ENCODE peak calls at places on chromosomes 11 and 22, in eight cellular contexts. G, M, C, Q, J, Z, U and F are unnamed samples.

GRCh38 chr11:84564180-84564866 is 1062.8 kb downstream of the DLG2 start:
- DNase-seq in G (peak; percentile 30), M (peak; percentile 28), C (peak; percentile 14), Q (no peak), J (peak; percentile 23), Z (no peak), U (peak; percentile 29), F (peak; percentile 59)

GRCh38 chr11:67355794-67356550 is 2.6 kb upstream of the POLD4 start:
- DNase-seq in G (no peak), M (no peak), C (no peak), Q (no peak), J (no peak), Z (no peak), U (no peak), F (no peak)

GRCh38 chr11:85694385-85694980 is 8.5 kb upstream of the CCDC89 start:
- DNase-seq in G (no peak), M (peak; percentile 56), C (peak; percentile 47), Q (no peak), J (peak; percentile 70), Z (no peak), U (peak; percentile 7), F (peak; percentile 49)

GRCh38 chr11:1747753-1748466 is 2.5 kb downstream of the IFITM10 start:
- DNase-seq in G (peak; percentile 89), M (no peak), C (no peak), Q (no peak), J (peak; percentile 16), Z (no peak), U (no peak), F (no peak)

GRCh38 chr22:29308791-29309262 is 2.4 kb downstream of the GAS2L1 start:
- DNase-seq in G (no peak), M (peak; percentile 86), C (peak; percentile 53), Q (no peak), J (no peak), Z (no peak), U (no peak), F (no peak)

GRCh38 chr11:30535818-30536217 is 50.3 kb downstream of the MPPED2 start:
- DNase-seq in G (no peak), M (no peak), C (no peak), Q (no peak), J (no peak), Z (no peak), U (no peak), F (no peak)

GRCh38 chr11:102230911-102231310 is 86.4 kb upstream of the BIRC3 start:
- DNase-seq in G (no peak), M (no peak), C (no peak), Q (no peak), J (no peak), Z (no peak), U (no peak), F (peak; percentile 93)

GRCh38 chr11:117826832-117827231 is 2.3 kb upstream of the FXYD2 start:
- DNase-seq in G (no peak), M (no peak), C (no peak), Q (no peak), J (no peak), Z (no peak), U (no peak), F (no peak)

GRCh38 chr11:45927684-45928413 is 5.4 kb downstream of the LARGE2 start:
- DNase-seq in G (no peak), M (no peak), C (no peak), Q (no peak), J (no peak), Z (no peak), U (no peak), F (peak; percentile 36)

GRCh38 chr22:26658671-26659478 is 1.5 kb downstream of the MIAT start:
- DNase-seq in G (peak; percentile 14), M (peak; percentile 94), C (peak; percentile 79), Q (peak; percentile 73), J (no peak), Z (no peak), U (peak; percentile 85), F (no peak)

GRCh38 chr11:67640021-67640757 is 626 bp upstream of the TBX10 start:
- DNase-seq in G (peak; percentile 47), M (peak; percentile 52), C (peak; percentile 66), Q (no peak), J (peak; percentile 37), Z (peak; percentile 79), U (peak; percentile 14), F (peak; percentile 78)

GRCh38 chr22:38270091-38270972 is 2.5 kb downstream of the TMEM184B start:
- DNase-seq in G (no peak), M (peak; percentile 32), C (no peak), Q (no peak), J (peak; percentile 71), Z (no peak), U (no peak), F (no peak)

GRCh38 chr22:48262596-48263430 is 1500.4 kb downstream of the TBC1D22A start:
- DNase-seq in G (no peak), M (no peak), C (no peak), Q (no peak), J (no peak), Z (no peak), U (no peak), F (no peak)

GRCh38 chr11:60064115-60064514 is 7.7 kb downstream of the MS4A3 start:
- DNase-seq in G (no peak), M (no peak), C (no peak), Q (no peak), J (no peak), Z (no peak), U (no peak), F (no peak)

GRCh38 chr11:129947474-129947873 is 52.1 kb upstream of the NFRKB start:
- DNase-seq in G (no peak), M (no peak), C (no peak), Q (no peak), J (no peak), Z (no peak), U (no peak), F (no peak)

GRCh38 chr22:35684270-35684700 is 33.4 kb upstream of the APOL5 start:
- DNase-seq in G (no peak), M (peak; percentile 38), C (no peak), Q (no peak), J (peak; percentile 8), Z (no peak), U (no peak), F (peak; percentile 18)